ENCODE peak calls at places on chromosomes 7 and 10, in five cellular contexts. One of them, this sample, is unnamed.

GRCh38 chr7:150345012-150345411 is 3.6 kb upstream of the RARRES2 start:
- DNase-seq in AG08395: no peak
- DNase-seq in Calu3: no peak
- DNase-seq in activated T-cell treated with anti-CD3 and anti-CD28 coated beads for 1 hour: no peak
- DNase-seq in WERI-Rb-1: no peak
- DNase-seq in this sample: no peak

GRCh38 chr10:66505003-66505707 is 420.7 kb upstream of the LRRTM3 start:
- DNase-seq in WERI-Rb-1: no peak
- DNase-seq in AG08395: no peak
- DNase-seq in activated T-cell treated with anti-CD3 and anti-CD28 coated beads for 1 hour: no peak
- DNase-seq in Calu3: no peak
- DNase-seq in this sample: no peak

GRCh38 chr7:5661941-5662340 is 119.5 kb downstream of the RNF216 start:
- DNase-seq in WERI-Rb-1: no peak
- DNase-seq in activated T-cell treated with anti-CD3 and anti-CD28 coated beads for 1 hour: no peak
- DNase-seq in Calu3: no peak
- DNase-seq in AG08395: no peak
- DNase-seq in this sample: no peak

GRCh38 chr10:44036425-44036824 is 348.5 kb downstream of the CXCL12 start:
- DNase-seq in Calu3: no peak
- DNase-seq in AG08395: no peak
- DNase-seq in activated T-cell treated with anti-CD3 and anti-CD28 coated beads for 1 hour: no peak
- DNase-seq in WERI-Rb-1: no peak
- DNase-seq in this sample: no peak

GRCh38 chr10:15782851-15783250 is 63.1 kb upstream of the ITGA8 start:
- DNase-seq in activated T-cell treated with anti-CD3 and anti-CD28 coated beads for 1 hour: no peak
- DNase-seq in Calu3: no peak
- DNase-seq in WERI-Rb-1: no peak
- DNase-seq in AG08395: no peak
- DNase-seq in this sample: no peak

GRCh38 chr7:115941703-115942268 is 88.8 kb downstream of the TFEC start:
- DNase-seq in Calu3: no peak
- DNase-seq in WERI-Rb-1: no peak
- DNase-seq in AG08395: no peak
- DNase-seq in activated T-cell treated with anti-CD3 and anti-CD28 coated beads for 1 hour: no peak
- DNase-seq in this sample: no peak

GRCh38 chr7:102273749-102274712 is 12.6 kb upstream of the SH2B2 start:
- DNase-seq in activated T-cell treated with anti-CD3 and anti-CD28 coated beads for 1 hour: no peak
- DNase-seq in Calu3: peak
- DNase-seq in AG08395: peak
- DNase-seq in WERI-Rb-1: no peak
- DNase-seq in this sample: no peak

GRCh38 chr7:115585015-115585655 is 445.4 kb downstream of the TFEC start:
- DNase-seq in activated T-cell treated with anti-CD3 and anti-CD28 coated beads for 1 hour: no peak
- DNase-seq in Calu3: no peak
- DNase-seq in AG08395: no peak
- DNase-seq in WERI-Rb-1: peak
- DNase-seq in this sample: no peak

GRCh38 chr7:81690251-81690650 is 79.6 kb downstream of the HGF start:
- DNase-seq in AG08395: no peak
- DNase-seq in Calu3: no peak
- DNase-seq in activated T-cell treated with anti-CD3 and anti-CD28 coated beads for 1 hour: no peak
- DNase-seq in WERI-Rb-1: no peak
- DNase-seq in this sample: no peak

GRCh38 chr10:8513155-8514147 is 459.0 kb downstream of the GATA3 start:
- DNase-seq in AG08395: no peak
- DNase-seq in WERI-Rb-1: no peak
- DNase-seq in Calu3: no peak
- DNase-seq in activated T-cell treated with anti-CD3 and anti-CD28 coated beads for 1 hour: no peak
- DNase-seq in this sample: no peak

GRCh38 chr7:102101926-102102325 is 184.7 kb upstream of the SH2B2 start:
- DNase-seq in activated T-cell treated with anti-CD3 and anti-CD28 coated beads for 1 hour: no peak
- DNase-seq in WERI-Rb-1: no peak
- DNase-seq in AG08395: no peak
- DNase-seq in Calu3: no peak
- DNase-seq in this sample: no peak

GRCh38 chr7:90313908-90314307 is 7.2 kb downstream of the FAM237B start:
- DNase-seq in AG08395: no peak
- DNase-seq in WERI-Rb-1: no peak
- DNase-seq in activated T-cell treated with anti-CD3 and anti-CD28 coated beads for 1 hour: no peak
- DNase-seq in Calu3: no peak
- DNase-seq in this sample: no peak

GRCh38 chr7:22555476-22555875 is 55.5 kb upstream of the STEAP1B start:
- DNase-seq in WERI-Rb-1: no peak
- DNase-seq in activated T-cell treated with anti-CD3 and anti-CD28 coated beads for 1 hour: no peak
- DNase-seq in AG08395: no peak
- DNase-seq in Calu3: no peak
- DNase-seq in this sample: no peak

GRCh38 chr7:152883858-152884257 is 124.3 kb downstream of the ACTR3B start:
- DNase-seq in Calu3: no peak
- DNase-seq in activated T-cell treated with anti-CD3 and anti-CD28 coated beads for 1 hour: no peak
- DNase-seq in WERI-Rb-1: no peak
- DNase-seq in AG08395: no peak
- DNase-seq in this sample: no peak

GRCh38 chr7:22393825-22394458 is 37.0 kb upstream of the RAPGEF5 start:
- DNase-seq in Calu3: no peak
- DNase-seq in WERI-Rb-1: peak
- DNase-seq in activated T-cell treated with anti-CD3 and anti-CD28 coated beads for 1 hour: no peak
- DNase-seq in AG08395: peak
- DNase-seq in this sample: no peak

GRCh38 chr7:47301078-47301477 is 280.8 kb downstream of the TNS3 start:
- DNase-seq in WERI-Rb-1: no peak
- DNase-seq in Calu3: no peak
- DNase-seq in activated T-cell treated with anti-CD3 and anti-CD28 coated beads for 1 hour: no peak
- DNase-seq in AG08395: no peak
- DNase-seq in this sample: no peak

GRCh38 chr7:40761757-40762342 is 627.0 kb downstream of the SUGCT start:
- DNase-seq in activated T-cell treated with anti-CD3 and anti-CD28 coated beads for 1 hour: no peak
- DNase-seq in WERI-Rb-1: no peak
- DNase-seq in AG08395: no peak
- DNase-seq in Calu3: no peak
- DNase-seq in this sample: no peak

GRCh38 chr7:152477079-152477478 is 41.3 kb upstream of the KMT2C start:
- DNase-seq in WERI-Rb-1: no peak
- DNase-seq in AG08395: no peak
- DNase-seq in Calu3: no peak
- DNase-seq in activated T-cell treated with anti-CD3 and anti-CD28 coated beads for 1 hour: no peak
- DNase-seq in this sample: no peak

GRCh38 chr10:76902949-76903348 is 734.7 kb downstream of the KCNMA1 start:
- DNase-seq in WERI-Rb-1: peak
- DNase-seq in AG08395: no peak
- DNase-seq in activated T-cell treated with anti-CD3 and anti-CD28 coated beads for 1 hour: no peak
- DNase-seq in Calu3: peak
- DNase-seq in this sample: peak

GRCh38 chr7:10343108-10343507 is 630.6 kb upstream of the PHF14 start:
- DNase-seq in AG08395: no peak
- DNase-seq in WERI-Rb-1: no peak
- DNase-seq in activated T-cell treated with anti-CD3 and anti-CD28 coated beads for 1 hour: no peak
- DNase-seq in Calu3: no peak
- DNase-seq in this sample: no peak

GRCh38 chr10:116538461-116538860 is 7.3 kb upstream of the PNLIP start:
- DNase-seq in Calu3: no peak
- DNase-seq in WERI-Rb-1: no peak
- DNase-seq in AG08395: no peak
- DNase-seq in activated T-cell treated with anti-CD3 and anti-CD28 coated beads for 1 hour: no peak
- DNase-seq in this sample: peak

GRCh38 chr10:125159486-125159931 is 854 bp downstream of the CTBP2 start:
- DNase-seq in WERI-Rb-1: no peak
- DNase-seq in Calu3: no peak
- DNase-seq in AG08395: peak
- DNase-seq in activated T-cell treated with anti-CD3 and anti-CD28 coated beads for 1 hour: no peak
- DNase-seq in this sample: peak

GRCh38 chr7:28228386-28228785 is 47.8 kb upstream of the JAZF1 start:
- DNase-seq in AG08395: no peak
- DNase-seq in WERI-Rb-1: no peak
- DNase-seq in Calu3: no peak
- DNase-seq in activated T-cell treated with anti-CD3 and anti-CD28 coated beads for 1 hour: no peak
- DNase-seq in this sample: no peak

GRCh38 chr10:6320320-6321010 is 117.7 kb downstream of the PFKFB3 start:
- DNase-seq in WERI-Rb-1: no peak
- DNase-seq in activated T-cell treated with anti-CD3 and anti-CD28 coated beads for 1 hour: no peak
- DNase-seq in Calu3: no peak
- DNase-seq in AG08395: no peak
- DNase-seq in this sample: no peak

GRCh38 chr7:75813084-75813483 is 522 bp downstream of the CCL24 start:
- DNase-seq in AG08395: peak
- DNase-seq in WERI-Rb-1: no peak
- DNase-seq in Calu3: no peak
- DNase-seq in activated T-cell treated with anti-CD3 and anti-CD28 coated beads for 1 hour: no peak
- DNase-seq in this sample: no peak

GRCh38 chr7:73526892-73527821 is 5.1 kb upstream of the BAZ1B start:
- DNase-seq in Calu3: no peak
- DNase-seq in activated T-cell treated with anti-CD3 and anti-CD28 coated beads for 1 hour: no peak
- DNase-seq in AG08395: no peak
- DNase-seq in WERI-Rb-1: peak
- DNase-seq in this sample: no peak

GRCh38 chr10:34109952-34110702 is 705.0 kb downstream of the PARD3 start:
- DNase-seq in AG08395: peak
- DNase-seq in Calu3: no peak
- DNase-seq in WERI-Rb-1: no peak
- DNase-seq in activated T-cell treated with anti-CD3 and anti-CD28 coated beads for 1 hour: no peak
- DNase-seq in this sample: no peak

This sample was measured in body of pancreas.